ENCODE peak calls at places on chromosome 2, in nine cellular contexts. One of them, this sample, is unnamed.

GRCh38 chr2:62014102-62014501 is 108.6 kb downstream of the COMMD1 start:
- DNase-seq in suprapubic skin: no peak
- DNase-seq in uterus: peak; percentile 77
- DNase-seq in upper lobe of left lung: no peak
- DNase-seq in body of pancreas: peak; percentile 82
- DNase-seq in erythroblast: no peak
- DNase-seq in prostate gland: peak; percentile 92
- DNase-seq in ovary: peak; percentile 69
- DNase-seq in Peyer's patch: no peak
- DNase-seq in this sample: no peak

GRCh38 chr2:98518106-98518505 is 73.4 kb downstream of the INPP4A start:
- DNase-seq in suprapubic skin: no peak
- DNase-seq in uterus: no peak
- DNase-seq in upper lobe of left lung: no peak
- DNase-seq in body of pancreas: no peak
- DNase-seq in erythroblast: peak; percentile 64
- DNase-seq in prostate gland: no peak
- DNase-seq in ovary: no peak
- DNase-seq in Peyer's patch: no peak
- DNase-seq in this sample: no peak

GRCh38 chr2:29742641-29743040 is 178.7 kb downstream of the ALK start:
- DNase-seq in suprapubic skin: no peak
- DNase-seq in uterus: no peak
- DNase-seq in upper lobe of left lung: no peak
- DNase-seq in body of pancreas: no peak
- DNase-seq in erythroblast: no peak
- DNase-seq in prostate gland: no peak
- DNase-seq in ovary: no peak
- DNase-seq in Peyer's patch: no peak
- DNase-seq in this sample: no peak

GRCh38 chr2:3432067-3432466 is 52.6 kb downstream of the TRAPPC12 start:
- DNase-seq in suprapubic skin: no peak
- DNase-seq in uterus: no peak
- DNase-seq in upper lobe of left lung: no peak
- DNase-seq in body of pancreas: no peak
- DNase-seq in erythroblast: no peak
- DNase-seq in prostate gland: no peak
- DNase-seq in ovary: no peak
- DNase-seq in Peyer's patch: no peak
- DNase-seq in this sample: no peak

GRCh38 chr2:182866461-182867369 is at the start of gene FRZB:
- DNase-seq in suprapubic skin: peak; percentile 86
- DNase-seq in uterus: peak; percentile 87
- DNase-seq in upper lobe of left lung: peak; percentile 88
- DNase-seq in body of pancreas: peak; percentile 34
- DNase-seq in erythroblast: no peak
- DNase-seq in prostate gland: peak; percentile 17
- DNase-seq in ovary: peak; percentile 73
- DNase-seq in Peyer's patch: peak; percentile 58
- DNase-seq in this sample: no peak

GRCh38 chr2:1680222-1681016 is 63.9 kb downstream of the PXDN start:
- DNase-seq in suprapubic skin: peak; percentile 78
- DNase-seq in uterus: no peak
- DNase-seq in upper lobe of left lung: peak; percentile 58
- DNase-seq in body of pancreas: no peak
- DNase-seq in erythroblast: no peak
- DNase-seq in prostate gland: no peak
- DNase-seq in ovary: no peak
- DNase-seq in Peyer's patch: no peak
- DNase-seq in this sample: no peak

GRCh38 chr2:2507471-2507997 is 176.5 kb upstream of the MYT1L start:
- DNase-seq in suprapubic skin: no peak
- DNase-seq in uterus: no peak
- DNase-seq in upper lobe of left lung: peak; percentile 59
- DNase-seq in body of pancreas: no peak
- DNase-seq in erythroblast: no peak
- DNase-seq in prostate gland: no peak
- DNase-seq in ovary: no peak
- DNase-seq in Peyer's patch: no peak
- DNase-seq in this sample: no peak

GRCh38 chr2:235413084-235413483 is 80.8 kb upstream of the AGAP1 start:
- DNase-seq in suprapubic skin: no peak
- DNase-seq in uterus: no peak
- DNase-seq in upper lobe of left lung: no peak
- DNase-seq in body of pancreas: no peak
- DNase-seq in erythroblast: no peak
- DNase-seq in prostate gland: no peak
- DNase-seq in ovary: no peak
- DNase-seq in Peyer's patch: no peak
- DNase-seq in this sample: no peak

GRCh38 chr2:120552800-120553471 is 182.7 kb upstream of the GLI2 start:
- DNase-seq in suprapubic skin: peak; percentile 90
- DNase-seq in uterus: peak; percentile 77
- DNase-seq in upper lobe of left lung: peak; percentile 87
- DNase-seq in body of pancreas: peak; percentile 98
- DNase-seq in erythroblast: peak; percentile 45
- DNase-seq in prostate gland: peak; percentile 85
- DNase-seq in ovary: peak; percentile 66
- DNase-seq in Peyer's patch: peak; percentile 80
- DNase-seq in this sample: peak; percentile 74

GRCh38 chr2:222613715-222614331 is 42.1 kb downstream of the FARSB start:
- DNase-seq in suprapubic skin: no peak
- DNase-seq in uterus: no peak
- DNase-seq in upper lobe of left lung: no peak
- DNase-seq in body of pancreas: no peak
- DNase-seq in erythroblast: peak; percentile 66
- DNase-seq in prostate gland: no peak
- DNase-seq in ovary: no peak
- DNase-seq in Peyer's patch: no peak
- DNase-seq in this sample: peak; percentile 15

GRCh38 chr2:189411860-189412259 is 29.4 kb upstream of the WDR75 start:
- DNase-seq in suprapubic skin: no peak
- DNase-seq in uterus: peak; percentile 30
- DNase-seq in upper lobe of left lung: no peak
- DNase-seq in body of pancreas: no peak
- DNase-seq in erythroblast: no peak
- DNase-seq in prostate gland: no peak
- DNase-seq in ovary: no peak
- DNase-seq in Peyer's patch: no peak
- DNase-seq in this sample: no peak

GRCh38 chr2:166157578-166157977 is 29.8 kb upstream of the SCN1A start:
- DNase-seq in suprapubic skin: no peak
- DNase-seq in uterus: no peak
- DNase-seq in upper lobe of left lung: no peak
- DNase-seq in body of pancreas: peak; percentile 26
- DNase-seq in erythroblast: no peak
- DNase-seq in prostate gland: no peak
- DNase-seq in ovary: no peak
- DNase-seq in Peyer's patch: no peak
- DNase-seq in this sample: no peak

GRCh38 chr2:19838616-19839015 is 63.2 kb downstream of the TTC32 start:
- DNase-seq in suprapubic skin: no peak
- DNase-seq in uterus: no peak
- DNase-seq in upper lobe of left lung: no peak
- DNase-seq in body of pancreas: no peak
- DNase-seq in erythroblast: no peak
- DNase-seq in prostate gland: no peak
- DNase-seq in ovary: no peak
- DNase-seq in Peyer's patch: no peak
- DNase-seq in this sample: no peak
- TF ChIP-seq POLR2A in suprapubic skin: no peak
- TF ChIP-seq POLR2A in uterus: no peak
- TF ChIP-seq POLR2A in upper lobe of left lung: no peak
- TF ChIP-seq POLR2A in body of pancreas: no peak
- TF ChIP-seq POLR2A in erythroblast: no peak
- TF ChIP-seq POLR2A in prostate gland: no peak
- TF ChIP-seq POLR2A in ovary: no peak
- TF ChIP-seq POLR2A in Peyer's patch: no peak
- TF ChIP-seq POLR2A in this sample: no peak

GRCh38 chr2:10813085-10813748 is 632 bp upstream of the PDIA6 start:
- DNase-seq in suprapubic skin: no peak
- DNase-seq in uterus: no peak
- DNase-seq in upper lobe of left lung: no peak
- DNase-seq in body of pancreas: no peak
- DNase-seq in erythroblast: no peak
- DNase-seq in prostate gland: no peak
- DNase-seq in ovary: no peak
- DNase-seq in Peyer's patch: no peak
- DNase-seq in this sample: no peak

GRCh38 chr2:10811552-10811951 is 1.0 kb downstream of the PDIA6 start:
- DNase-seq in suprapubic skin: no peak
- DNase-seq in uterus: no peak
- DNase-seq in upper lobe of left lung: no peak
- DNase-seq in body of pancreas: no peak
- DNase-seq in erythroblast: no peak
- DNase-seq in prostate gland: no peak
- DNase-seq in ovary: no peak
- DNase-seq in Peyer's patch: no peak
- DNase-seq in this sample: no peak

GRCh38 chr2:10810175-10811161 is 2.1 kb downstream of the PDIA6 start:
- DNase-seq in suprapubic skin: no peak
- DNase-seq in uterus: no peak
- DNase-seq in upper lobe of left lung: no peak
- DNase-seq in body of pancreas: no peak
- DNase-seq in erythroblast: peak; percentile 21
- DNase-seq in prostate gland: no peak
- DNase-seq in ovary: no peak
- DNase-seq in Peyer's patch: no peak
- DNase-seq in this sample: no peak

GRCh38 chr2:10814142-10814541 is 1.6 kb upstream of the PDIA6 start:
- DNase-seq in suprapubic skin: no peak
- DNase-seq in uterus: no peak
- DNase-seq in upper lobe of left lung: no peak
- DNase-seq in body of pancreas: no peak
- DNase-seq in erythroblast: no peak
- DNase-seq in prostate gland: no peak
- DNase-seq in ovary: no peak
- DNase-seq in Peyer's patch: no peak
- DNase-seq in this sample: no peak

DNA sequence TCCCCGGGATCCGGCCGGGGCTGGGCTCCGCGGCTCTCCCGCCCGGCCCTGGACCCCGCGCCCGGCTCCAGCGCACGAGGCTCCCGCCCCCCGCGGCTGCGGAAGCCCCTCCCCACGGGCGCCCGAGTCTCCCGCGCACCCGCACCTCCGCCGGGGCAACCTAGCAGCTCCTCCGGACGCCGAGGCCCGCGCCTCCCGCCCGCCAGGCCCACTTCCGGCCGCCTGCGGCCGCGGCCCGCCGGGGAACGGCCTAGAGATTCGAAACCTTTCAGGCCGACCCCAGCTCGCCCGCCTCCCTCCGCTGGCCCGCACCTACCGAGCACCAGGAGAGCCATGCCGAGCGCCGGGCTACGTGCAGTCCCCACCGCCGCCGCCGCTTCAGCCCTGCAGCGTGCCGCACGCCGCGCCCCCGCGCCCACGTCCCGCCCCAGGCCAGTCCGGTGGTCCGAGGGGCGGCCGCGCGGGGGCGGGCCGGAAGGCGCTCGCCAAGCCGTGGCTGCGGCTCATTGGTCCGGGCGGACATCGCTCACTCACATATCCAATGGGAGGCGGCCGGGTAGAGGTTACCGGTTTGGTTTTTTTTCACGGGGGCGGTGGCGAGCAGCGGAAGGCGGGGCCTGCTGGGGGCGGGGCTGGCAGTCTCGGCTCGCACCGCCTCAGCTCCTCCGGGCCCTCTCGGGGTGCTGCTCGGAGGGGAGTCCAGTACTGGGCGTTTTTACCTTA is at the start of gene PDIA6:
- DNase-seq in suprapubic skin: peak; percentile 97
- DNase-seq in uterus: peak; percentile 97
- DNase-seq in upper lobe of left lung: peak; percentile 99
- DNase-seq in body of pancreas: peak; percentile 98
- DNase-seq in erythroblast: peak; percentile 98
- DNase-seq in prostate gland: peak; percentile 96
- DNase-seq in ovary: peak; percentile 99
- DNase-seq in Peyer's patch: peak; percentile 99
- DNase-seq in this sample: peak; percentile 94
- TF ChIP-seq POLR2A in suprapubic skin: peak; percentile 42
- TF ChIP-seq POLR2A in uterus: peak; percentile 65
- TF ChIP-seq POLR2A in upper lobe of left lung: peak; percentile 67
- TF ChIP-seq POLR2A in body of pancreas: peak; percentile 63
- TF ChIP-seq POLR2A in erythroblast: peak; percentile 54
- TF ChIP-seq POLR2A in prostate gland: peak; percentile 85
- TF ChIP-seq POLR2A in ovary: peak; percentile 65
- TF ChIP-seq POLR2A in Peyer's patch: peak; percentile 64
- TF ChIP-seq POLR2A in this sample: peak; percentile 86

DNA sequence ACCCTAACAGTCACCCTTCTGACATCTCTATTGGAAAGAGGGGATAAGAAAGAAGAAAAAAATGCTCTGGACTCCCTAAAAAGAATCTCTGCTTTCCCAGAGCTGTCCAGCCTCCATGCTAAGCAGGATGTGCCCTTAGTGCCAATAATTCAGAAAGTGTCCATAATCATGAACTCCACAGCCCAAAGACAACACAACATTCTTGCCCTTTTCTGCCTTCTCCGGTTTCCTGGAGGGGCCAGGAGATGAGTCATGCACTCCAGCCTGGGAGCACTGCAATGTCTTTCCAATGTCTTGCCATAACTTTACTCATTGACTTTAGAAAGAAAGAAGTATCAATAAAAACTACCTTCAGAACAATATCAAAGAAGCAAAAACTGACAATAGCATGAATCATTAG is 44.0 kb downstream of the KLF7 start:
- DNase-seq in suprapubic skin: no peak
- DNase-seq in uterus: no peak
- DNase-seq in upper lobe of left lung: no peak
- DNase-seq in body of pancreas: no peak
- DNase-seq in erythroblast: no peak
- DNase-seq in prostate gland: no peak
- DNase-seq in ovary: no peak
- DNase-seq in Peyer's patch: no peak
- DNase-seq in this sample: peak; percentile 44
- TF ChIP-seq POLR2A in suprapubic skin: no peak
- TF ChIP-seq POLR2A in uterus: no peak
- TF ChIP-seq POLR2A in upper lobe of left lung: no peak
- TF ChIP-seq POLR2A in body of pancreas: no peak
- TF ChIP-seq POLR2A in erythroblast: no peak
- TF ChIP-seq POLR2A in prostate gland: no peak
- TF ChIP-seq POLR2A in ovary: no peak
- TF ChIP-seq POLR2A in Peyer's patch: no peak
- TF ChIP-seq POLR2A in this sample: no peak

DNA sequence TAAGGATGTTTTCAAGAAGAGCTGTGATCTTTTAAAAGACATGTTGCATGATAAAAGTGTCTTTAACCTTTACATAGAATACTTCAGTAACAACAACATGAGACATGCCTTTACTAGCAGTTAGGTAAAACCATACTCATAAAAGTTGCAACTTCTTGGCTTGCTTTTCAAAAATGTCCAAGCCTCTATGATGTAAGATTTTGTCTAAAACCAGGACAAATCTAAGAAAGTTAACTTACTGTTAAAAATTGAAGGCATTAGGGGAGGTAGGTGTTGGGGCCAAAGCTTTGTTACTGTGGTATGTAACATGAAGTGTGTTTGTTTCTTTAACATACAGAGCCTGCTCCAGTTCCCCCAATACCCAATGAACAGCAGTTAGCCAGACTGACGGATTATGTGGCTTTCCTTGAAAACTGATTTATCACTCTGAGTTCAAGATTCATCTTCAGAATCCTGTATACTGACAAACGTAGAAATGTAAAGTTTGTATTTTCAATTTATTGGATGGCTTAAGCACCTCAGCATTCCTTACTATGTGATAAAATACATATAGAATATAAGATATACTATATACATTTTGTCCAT is 11.7 kb downstream of the COPS8 start:
- DNase-seq in suprapubic skin: no peak
- DNase-seq in uterus: no peak
- DNase-seq in upper lobe of left lung: no peak
- DNase-seq in body of pancreas: no peak
- DNase-seq in erythroblast: no peak
- DNase-seq in prostate gland: no peak
- DNase-seq in ovary: no peak
- DNase-seq in Peyer's patch: no peak
- DNase-seq in this sample: no peak
- TF ChIP-seq POLR2A in suprapubic skin: no peak
- TF ChIP-seq POLR2A in uterus: no peak
- TF ChIP-seq POLR2A in upper lobe of left lung: no peak
- TF ChIP-seq POLR2A in body of pancreas: no peak
- TF ChIP-seq POLR2A in erythroblast: no peak
- TF ChIP-seq POLR2A in prostate gland: no peak
- TF ChIP-seq POLR2A in ovary: no peak
- TF ChIP-seq POLR2A in Peyer's patch: no peak
- TF ChIP-seq POLR2A in this sample: no peak

This sample was measured in H54.